ENCODE peak calls at places on chromosomes 5 and 9, in five cellular contexts. One of them, this sample, is unnamed.

GRCh38 chr9:21558627-21559401 is 76.7 kb upstream of the IFNE start:
- DNase-seq in mesendoderm: peak
- DNase-seq in CD4-positive, alpha-beta T cell: peak
- DNase-seq in ELR: peak
- DNase-seq in NCI-H1930: no peak
- DNase-seq in this sample: no peak

GRCh38 chr5:54135042-54135441 is 175.3 kb downstream of the ARL15 start:
- DNase-seq in mesendoderm: peak
- DNase-seq in CD4-positive, alpha-beta T cell: no peak
- DNase-seq in ELR: peak
- DNase-seq in NCI-H1930: no peak
- DNase-seq in this sample: no peak

GRCh38 chr5:116487045-116487444 is 87.6 kb downstream of the SEMA6A start:
- DNase-seq in mesendoderm: no peak
- DNase-seq in CD4-positive, alpha-beta T cell: no peak
- DNase-seq in ELR: no peak
- DNase-seq in NCI-H1930: no peak
- DNase-seq in this sample: no peak

GRCh38 chr5:16974981-16975380 is 38.9 kb upstream of the MYO10 start:
- DNase-seq in mesendoderm: no peak
- DNase-seq in CD4-positive, alpha-beta T cell: no peak
- DNase-seq in ELR: no peak
- DNase-seq in NCI-H1930: no peak
- DNase-seq in this sample: no peak

GRCh38 chr5:53031695-53032096 is 42.5 kb downstream of the ITGA2 start:
- DNase-seq in mesendoderm: peak
- DNase-seq in CD4-positive, alpha-beta T cell: no peak
- DNase-seq in ELR: peak
- DNase-seq in NCI-H1930: no peak
- DNase-seq in this sample: no peak

GRCh38 chr9:69120380-69121154 is 53.5 kb upstream of the TJP2 start:
- DNase-seq in mesendoderm: peak
- DNase-seq in CD4-positive, alpha-beta T cell: no peak
- DNase-seq in ELR: peak
- DNase-seq in NCI-H1930: no peak
- DNase-seq in this sample: peak

GRCh38 chr9:89435315-89435823 is 62.5 kb downstream of the SEMA4D start:
- DNase-seq in mesendoderm: peak
- DNase-seq in CD4-positive, alpha-beta T cell: no peak
- DNase-seq in ELR: no peak
- DNase-seq in NCI-H1930: no peak
- DNase-seq in this sample: no peak

GRCh38 chr9:19551124-19551929 is 142.5 kb downstream of the ACER2 start:
- DNase-seq in mesendoderm: peak
- DNase-seq in CD4-positive, alpha-beta T cell: no peak
- DNase-seq in ELR: no peak
- DNase-seq in NCI-H1930: no peak
- DNase-seq in this sample: no peak

GRCh38 chr5:180082633-180083420 is 11.3 kb upstream of the RNF130 start:
- DNase-seq in mesendoderm: peak
- DNase-seq in CD4-positive, alpha-beta T cell: no peak
- DNase-seq in ELR: no peak
- DNase-seq in NCI-H1930: no peak
- DNase-seq in this sample: no peak

GRCh38 chr9:35737143-35737542 is 4.7 kb downstream of the CREB3 start:
- DNase-seq in mesendoderm: no peak
- DNase-seq in CD4-positive, alpha-beta T cell: no peak
- DNase-seq in ELR: no peak
- DNase-seq in NCI-H1930: no peak
- DNase-seq in this sample: no peak